ENCODE peak calls at places on chromosomes 13 and 19, in six cellular contexts. K is HFFc6; V is PC-3; J is transverse colon; O is left lung; B is CD4-positive, alpha-beta T cell. N is an unnamed sample.

GRCh38 chr19:19274146-19274545 is 1.0 kb upstream of the TM6SF2 start:
- DNase-seq in V (no peak), K (no peak), O (no peak), J (no peak), B (no peak), N (no peak)

GRCh38 chr19:12293771-12294307 is 844 bp downstream of the ZNF44 start:
- DNase-seq in V (peak), O (peak), J (peak), B (peak), K (peak), N (peak)

GRCh38 chr19:16013181-16013850 is 63.0 kb upstream of the TPM4 start:
- DNase-seq in J (no peak), O (no peak), B (no peak), K (no peak), V (no peak), N (no peak)

GRCh38 chr13:94387047-94387446 is 92.4 kb downstream of the DCT start:
- DNase-seq in B (no peak), V (no peak), O (no peak), J (no peak), K (no peak), N (no peak)

GRCh38 chr13:113405481-113406300 is 41.8 kb upstream of the GRTP1 start:
- DNase-seq in O (peak), K (no peak), B (no peak), V (no peak), J (no peak), N (no peak)

GRCh38 chr13:23509781-23510543 is 60.2 kb upstream of the TNFRSF19 start:
- DNase-seq in V (peak), J (no peak), K (peak), B (no peak), O (no peak), N (no peak)

GRCh38 chr19:43432866-43433673 is 18.4 kb downstream of the TEX101 start:
- DNase-seq in K (peak), O (no peak), B (peak), V (peak), J (peak), N (peak)

GRCh38 chr19:18385675-18386542 is at the start of gene GDF15:
- DNase-seq in V (peak), O (peak), J (peak), K (peak), B (no peak), N (peak)

GRCh38 chr13:39493966-39494365 is 109.0 kb downstream of the LHFPL6 start:
- DNase-seq in V (no peak), K (no peak), B (no peak), O (no peak), J (no peak), N (no peak)

GRCh38 chr13:30618186-30618937 is 642 bp downstream of the USPL1 start:
- DNase-seq in V (peak), J (peak), B (no peak), K (no peak), O (peak), N (no peak)

GRCh38 chr19:15371786-15372380 is 7.7 kb downstream of the AKAP8 start:
- DNase-seq in V (no peak), B (no peak), K (no peak), O (no peak), J (no peak), N (no peak)

GRCh38 chr19:7494416-7495098 is 5.7 kb upstream of the PEX11G start:
- DNase-seq in J (no peak), B (no peak), O (no peak), K (no peak), V (no peak), N (no peak)

GRCh38 chr13:74129500-74130144 is 4.6 kb downstream of the KLF12 start:
- DNase-seq in O (no peak), V (peak), J (peak), B (peak), K (no peak), N (no peak)

GRCh38 chr13:26528527-26528926 is 29.0 kb upstream of the WASF3 start:
- DNase-seq in K (no peak), O (no peak), V (no peak), J (no peak), B (no peak), N (no peak)

GRCh38 chr13:22964245-22964966 is 216.4 kb upstream of the SGCG start:
- DNase-seq in B (no peak), V (no peak), K (no peak), J (no peak), O (peak), N (no peak)

GRCh38 chr13:73440296-73440895 is 381.6 kb downstream of the KLF5 start:
- DNase-seq in K (no peak), J (no peak), B (no peak), V (no peak), O (no peak), N (peak)

GRCh38 chr13:42660367-42660965 is 86.5 kb downstream of the TNFSF11 start:
- DNase-seq in V (peak), O (no peak), K (no peak), B (no peak), J (no peak), N (no peak)

GRCh38 chr13:73138967-73139491 is 80.2 kb downstream of the KLF5 start:
- DNase-seq in J (peak), K (no peak), V (peak), B (no peak), O (no peak), N (no peak)

GRCh38 chr19:10677796-10678195 is 23.4 kb upstream of the QTRT1 start:
- DNase-seq in V (no peak), O (peak), B (no peak), J (no peak), K (no peak), N (no peak)

GRCh38 chr19:869245-870177 is 10.0 kb downstream of the CFD start:
- DNase-seq in B (no peak), V (peak), O (no peak), J (peak), K (peak), N (no peak)

GRCh38 chr13:100234524-100235136 is 145.7 kb downstream of the PCCA start:
- DNase-seq in V (no peak), B (no peak), J (no peak), O (no peak), K (peak), N (no peak)

GRCh38 chr19:5627395-5627904 is 4.6 kb downstream of the SAFB start:
- DNase-seq in K (no peak), J (peak), V (no peak), B (no peak), O (peak), N (no peak)

GRCh38 chr19:38173324-38174041 is 50.5 kb downstream of the DPF1 start:
- DNase-seq in V (no peak), O (no peak), J (no peak), B (no peak), K (no peak), N (no peak)

GRCh38 chr13:92316030-92316429 is 910.6 kb upstream of the GPC6 start:
- DNase-seq in B (no peak), V (no peak), O (no peak), K (no peak), J (no peak), N (no peak)

GRCh38 chr19:47187797-47188196 is 43.2 kb downstream of the BBC3 start:
- DNase-seq in B (no peak), O (no peak), V (peak), J (peak), K (no peak), N (no peak)

GRCh38 chr13:19075418-19075817 is 106.2 kb downstream of the TUBA3C start:
- DNase-seq in B (no peak), V (no peak), K (no peak), J (no peak), O (no peak), N (no peak)

GRCh38 chr13:32585625-32586021 is 629 bp upstream of the PDS5B start:
- DNase-seq in K (no peak), O (no peak), V (peak), J (no peak), B (no peak), N (peak)

GRCh38 chr13:32582991-32583390 is 3.3 kb upstream of the PDS5B start:
- DNase-seq in J (no peak), K (no peak), O (no peak), B (no peak), V (no peak), N (no peak)

GRCh38 chr13:32587774-32588165 is 1.5 kb downstream of the PDS5B start:
- DNase-seq in V (peak), J (no peak), B (no peak), K (no peak), O (no peak), N (no peak)

GRCh38 chr13:32587014-32587773 is 942 bp downstream of the PDS5B start:
- DNase-seq in J (peak), K (peak), V (peak), O (peak), B (peak), N (peak)

GRCh38 chr13:32586022-32586900 is at the start of gene PDS5B:
- DNase-seq in K (peak), B (peak), O (peak), V (peak), J (peak), N (peak)
- TF ChIP-seq CTCF in K (peak), B (peak), O (peak), V (peak), J (peak), N (peak)

GRCh38 chr19:40347476-40348124 is 597 bp downstream of the C19orf47 start:
- DNase-seq in J (no peak), O (no peak), V (no peak), K (no peak), B (peak), N (no peak)

GRCh38 chr19:40348961-40349507 is 539 bp downstream of the PLD3 start:
- DNase-seq in B (no peak), O (no peak), V (peak), J (no peak), K (no peak), N (no peak)

GRCh38 chr19:40342644-40343311 is 5.4 kb downstream of the C19orf47 start:
- DNase-seq in B (no peak), J (no peak), V (no peak), K (no peak), O (peak), N (no peak)

GRCh38 chr19:40344422-40344821 is 3.8 kb downstream of the C19orf47 start:
- DNase-seq in B (no peak), O (peak), V (no peak), J (no peak), K (no peak), N (no peak)

DNA sequence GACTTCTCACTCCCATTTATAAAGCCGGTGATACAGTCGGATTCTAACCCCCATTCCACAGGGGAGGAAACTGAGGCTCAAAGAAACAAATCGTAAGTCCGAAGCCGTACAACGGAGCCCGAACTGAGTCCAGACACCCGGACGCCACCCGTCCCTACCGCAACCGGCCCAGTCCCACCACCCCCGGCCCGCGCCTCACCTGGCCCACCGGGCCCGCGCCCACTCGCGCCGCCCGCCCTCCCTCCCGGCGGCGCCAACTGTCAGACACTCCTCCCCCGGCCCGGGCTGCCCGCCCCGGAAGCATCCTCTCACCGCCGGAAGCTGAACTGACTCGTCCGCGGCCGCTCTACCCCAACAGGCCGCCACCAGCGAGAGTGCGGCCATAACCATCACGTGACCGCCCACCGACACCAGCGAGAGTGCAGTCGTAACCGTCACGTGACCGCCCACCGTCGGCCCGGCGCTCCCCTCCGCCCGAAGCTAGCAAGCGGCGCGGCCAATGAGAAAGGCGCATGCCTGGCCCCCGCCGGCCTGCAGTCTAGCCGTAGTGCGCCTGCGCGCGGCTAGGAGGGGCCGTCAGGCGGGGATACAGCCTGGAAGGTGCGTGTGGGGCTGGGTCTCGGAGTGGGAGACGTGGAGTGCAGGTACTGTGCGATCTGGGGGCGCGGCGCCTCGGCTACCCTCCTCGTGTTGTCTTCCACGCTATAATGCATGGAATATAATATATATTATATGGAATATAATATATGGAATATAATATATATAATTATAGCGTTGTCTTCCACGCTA is at the start of the genes C19orf47 and PLD3:
- DNase-seq in V (peak), J (peak), K (peak), B (peak), O (peak), N (peak)
- TF ChIP-seq CTCF in V (no peak), J (no peak), K (no peak), B (no peak), O (peak), N (no peak)

DNA sequence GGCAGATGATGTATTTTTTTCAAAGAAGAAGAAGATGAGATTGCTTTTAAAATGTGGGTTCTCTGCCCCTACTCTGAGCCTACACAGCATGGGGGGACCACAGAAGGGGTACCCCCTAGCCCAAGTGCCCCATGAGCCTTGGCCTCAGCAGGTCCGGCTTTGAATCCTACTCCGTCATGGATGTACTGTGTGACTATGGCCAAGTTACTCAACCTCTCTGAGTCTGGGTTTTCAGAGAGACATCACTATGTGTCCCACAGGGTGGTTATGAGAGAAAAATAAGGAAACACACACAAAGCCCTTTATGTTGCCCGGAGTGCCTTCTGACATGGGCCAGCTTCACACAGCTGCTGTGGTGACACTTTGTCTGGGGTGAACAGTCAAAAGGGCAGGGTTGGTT is 92.0 kb downstream of the KCTD15 start:
- DNase-seq in V (no peak), J (no peak), K (no peak), O (no peak), B (no peak), N (no peak)
- TF ChIP-seq CTCF in V (no peak), J (no peak), K (no peak), O (no peak), B (no peak), N (no peak)

GRCh38 chr13:109871018-109871370 is 84.6 kb upstream of the IRS2 start:
- DNase-seq in O (no peak), J (no peak), V (peak), B (no peak), K (peak), N (no peak)

GRCh38 chr13:109868583-109869311 is 82.4 kb upstream of the IRS2 start:
- DNase-seq in K (no peak), V (peak), B (no peak), O (no peak), J (no peak), N (no peak)

GRCh38 chr13:109870281-109871017 is 84.1 kb upstream of the IRS2 start:
- DNase-seq in O (no peak), B (no peak), V (no peak), K (no peak), J (no peak), N (no peak)

GRCh38 chr13:109867766-109868165 is 81.4 kb upstream of the IRS2 start:
- DNase-seq in B (no peak), O (no peak), J (no peak), V (no peak), K (no peak), N (no peak)

DNA sequence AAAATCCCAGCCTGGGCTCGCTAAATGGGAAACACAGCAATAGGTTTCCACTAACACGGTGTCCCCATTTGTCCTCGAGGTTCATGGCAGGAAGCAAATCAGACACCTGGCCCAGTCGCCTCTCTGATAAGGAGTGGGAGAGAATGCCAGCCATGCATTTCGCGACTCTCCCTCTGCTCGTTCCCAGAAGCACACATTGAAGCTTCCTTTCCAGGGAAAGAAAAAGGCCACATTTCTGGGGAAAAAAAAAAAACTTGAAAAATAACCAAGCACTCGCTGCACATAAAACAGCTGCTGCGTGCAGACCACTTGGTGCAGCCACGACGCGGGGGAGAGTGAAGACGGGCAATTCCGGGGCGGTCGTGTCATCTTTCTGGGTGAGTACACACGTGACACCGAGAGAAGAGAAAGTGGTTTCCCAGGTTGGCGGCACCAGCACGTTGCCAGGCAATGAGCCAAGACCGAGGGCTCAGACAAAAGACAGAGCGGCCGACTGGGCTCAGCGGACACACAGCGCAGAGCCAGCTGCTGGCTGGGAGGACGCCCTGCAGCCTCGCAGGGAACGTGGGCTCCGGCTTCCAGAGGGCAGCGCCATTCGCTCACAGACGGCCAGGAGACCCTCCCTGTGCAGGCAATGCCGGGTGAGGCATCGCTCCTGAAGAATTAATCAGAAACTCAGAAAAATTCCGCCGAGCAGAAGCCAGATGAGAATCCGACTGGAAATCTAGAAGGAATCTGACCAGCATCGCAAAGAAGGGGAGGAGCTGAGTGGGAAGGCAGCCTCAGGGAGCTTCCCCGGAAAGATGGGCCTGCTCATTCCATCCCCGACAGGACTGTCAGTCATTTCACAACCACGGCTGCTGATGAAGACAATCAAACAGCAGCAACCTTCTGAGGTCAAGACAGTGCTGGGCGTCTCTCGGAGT is 83.2 kb upstream of the IRS2 start:
- DNase-seq in O (peak), B (no peak), J (peak), V (no peak), K (peak), N (no peak)
- TF ChIP-seq CTCF in O (no peak), B (no peak), J (peak), V (no peak), K (no peak), N (no peak)

GRCh38 chr19:56252699-56253422 is 19.7 kb upstream of the EDDM13 start:
- DNase-seq in J (peak), V (peak), K (peak), B (peak), O (peak), N (peak)
- TF ChIP-seq CTCF in J (peak), V (peak), K (peak), B (peak), O (peak), N (peak)

GRCh38 chr19:13953021-13953531 is 767 bp downstream of the DCAF15 start:
- DNase-seq in V (peak), O (no peak), J (peak), B (no peak), K (peak), N (no peak)
- TF ChIP-seq CTCF in V (peak), O (no peak), J (no peak), B (no peak), K (peak), N (no peak)

GRCh38 chr19:2611483-2612464 is 90.7 kb downstream of the GNG7 start:
- DNase-seq in K (no peak), O (no peak), V (no peak), J (no peak), B (no peak), N (no peak)
- TF ChIP-seq CTCF in K (peak), O (peak), V (no peak), J (peak), B (peak), N (peak)

N was measured in endothelial cell.